ENCODE peak calls at places on chromosomes 3 and 15, in six cellular contexts. O is A549, L is HepG2, J is GM12878, N is endothelial cell of umbilical vein, H is K562. I is an unnamed sample.

GRCh38 chr3:186772886-186773417 is 10.4 kb upstream of the EIF4A2 start:
- DNase-seq in J (no peak), H (no peak), L (no peak), N (peak), O (no peak), I (peak)

GRCh38 chr3:126963261-126964190 is 19.4 kb upstream of the PLXNA1 start:
- DNase-seq in O (no peak), J (no peak), L (no peak), H (no peak), N (no peak), I (no peak)

GRCh38 chr3:48655586-48655985 is 7.1 kb downstream of the CELSR3 start:
- DNase-seq in N (no peak), J (no peak), O (no peak), H (no peak), L (no peak), I (no peak)

GRCh38 chr3:71258116-71258515 is 325.4 kb downstream of the FOXP1 start:
- DNase-seq in H (no peak), J (no peak), N (peak), O (peak), L (peak), I (no peak)

GRCh38 chr15:59224474-59224873 is 17.8 kb downstream of the LDHAL6B start:
- DNase-seq in J (no peak), L (no peak), O (no peak), H (no peak), N (peak), I (no peak)

GRCh38 chr3:190088890-190089289 is 31.8 kb downstream of the P3H2 start:
- DNase-seq in O (no peak), J (no peak), N (no peak), H (no peak), L (no peak), I (no peak)

GRCh38 chr3:185586644-185586964 is 509 bp downstream of the SENP2 start:
- DNase-seq in L (peak), H (no peak), J (no peak), N (no peak), O (peak), I (no peak)

GRCh38 chr15:81886586-81886985 is 159.2 kb downstream of the MEX3B start:
- DNase-seq in J (no peak), O (no peak), L (no peak), N (no peak), H (no peak), I (no peak)

GRCh38 chr3:154427685-154428291 is 2.2 kb downstream of the GPR149 start:
- DNase-seq in H (no peak), O (no peak), L (no peak), N (no peak), J (no peak), I (no peak)

GRCh38 chr3:192130534-192131132 is 596.7 kb downstream of the FGF12 start:
- DNase-seq in L (peak), H (peak), O (peak), N (peak), J (peak), I (peak)

GRCh38 chr3:27719306-27720003 is 2.7 kb downstream of the EOMES start:
- DNase-seq in J (no peak), H (no peak), O (no peak), N (no peak), L (no peak), I (no peak)

GRCh38 chr15:94683912-94684311 is 452.6 kb downstream of the MCTP2 start:
- DNase-seq in O (no peak), L (no peak), J (no peak), N (peak), H (no peak), I (no peak)

GRCh38 chr3:186406669-186407635 is 44.9 kb upstream of the DGKG start:
- DNase-seq in O (no peak), J (no peak), N (no peak), L (no peak), H (no peak), I (no peak)

GRCh38 chr3:189276481-189277190 is 104.9 kb downstream of the TPRG1 start:
- DNase-seq in N (no peak), H (no peak), O (no peak), J (no peak), L (no peak), I (peak)

GRCh38 chr3:129974451-129975331 is at the start of gene TRH:
- DNase-seq in O (no peak), N (no peak), H (no peak), L (no peak), J (no peak), I (no peak)

GRCh38 chr15:31352911-31353811 is 26.5 kb downstream of the KLF13 start:
- DNase-seq in J (peak), O (no peak), H (peak), L (no peak), N (peak), I (peak)

GRCh38 chr3:63791974-63792373 is 27.1 kb upstream of the C3orf49 start:
- DNase-seq in N (no peak), O (no peak), J (no peak), L (no peak), H (no peak), I (peak)

GRCh38 chr15:89490550-89491315 is 5.7 kb downstream of the RHCG start:
- DNase-seq in J (no peak), O (no peak), H (no peak), N (no peak), L (no peak), I (no peak)

GRCh38 chr3:146172586-146172985 is 11.6 kb upstream of the PLOD2 start:
- DNase-seq in J (no peak), H (no peak), O (no peak), N (no peak), L (no peak), I (no peak)

GRCh38 chr15:59329570-59330350 is 42.9 kb downstream of the MYO1E start:
- DNase-seq in J (no peak), O (peak), H (no peak), N (no peak), L (peak), I (no peak)

GRCh38 chr3:161275919-161276318 is 54.8 kb downstream of the NMD3 start:
- DNase-seq in H (no peak), J (no peak), O (no peak), N (no peak), L (no peak), I (no peak)

GRCh38 chr15:45481151-45481550 is 41.4 kb downstream of the SLC30A4 start:
- DNase-seq in L (no peak), H (no peak), N (no peak), O (no peak), J (no peak), I (no peak)

GRCh38 chr3:39146611-39147373 is 6.6 kb downstream of the CSRNP1 start:
- DNase-seq in O (peak), L (peak), N (peak), H (no peak), J (no peak), I (peak)

GRCh38 chr3:48039487-48040190 is 23.4 kb upstream of the MAP4 start:
- DNase-seq in H (no peak), J (no peak), O (peak), L (peak), N (peak), I (peak)

GRCh38 chr15:97174886-97175540 is 785.5 kb upstream of the ARRDC4 start:
- DNase-seq in O (no peak), L (no peak), J (no peak), N (no peak), H (no peak), I (peak)

GRCh38 chr15:37941779-37942178 is 7.3 kb downstream of the TMCO5A start:
- DNase-seq in L (no peak), J (no peak), O (no peak), H (no peak), N (no peak), I (no peak)

GRCh38 chr3:189372205-189372764 is 200.5 kb downstream of the TPRG1 start:
- DNase-seq in J (no peak), H (no peak), L (no peak), O (no peak), N (no peak), I (peak)

GRCh38 chr3:9994086-9994844 is 7.6 kb upstream of the EMC3 start:
- DNase-seq in L (no peak), N (no peak), O (no peak), J (no peak), H (no peak), I (no peak)

GRCh38 chr3:126908752-126909275 is 74.1 kb upstream of the PLXNA1 start:
- DNase-seq in O (no peak), J (no peak), L (no peak), H (peak), N (no peak), I (peak)

DNA sequence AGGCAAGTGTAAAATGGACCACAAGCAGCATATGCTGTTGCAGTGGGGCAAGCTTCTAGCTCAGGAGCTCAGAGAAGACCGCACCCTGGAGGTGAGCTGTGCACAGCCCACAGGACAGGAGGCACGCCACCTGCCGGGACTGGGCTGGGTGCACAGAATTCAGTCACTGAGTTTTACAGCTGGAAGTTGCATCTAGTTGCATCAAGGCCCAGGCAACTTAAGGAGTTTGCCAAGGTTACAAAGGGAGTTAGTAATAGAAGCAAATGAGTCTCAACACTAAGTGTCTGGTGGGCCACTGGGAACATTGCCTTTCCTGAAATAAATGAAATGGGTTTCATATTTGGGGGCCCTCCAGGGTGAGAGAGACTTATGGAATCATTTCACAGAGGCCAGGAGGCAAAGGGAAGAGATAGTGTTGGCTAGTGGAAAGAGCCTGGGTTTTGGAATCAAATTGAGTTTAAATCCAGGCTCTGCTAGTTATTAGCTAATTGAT is 36.0 kb upstream of the TIMP4 start:
- DNase-seq in L (peak), O (peak), N (no peak), H (peak), J (no peak), I (peak)
- TF ChIP-seq MYC in L (no peak), O (no peak), N (no peak), H (no peak), J (no peak), I (no peak)

DNA sequence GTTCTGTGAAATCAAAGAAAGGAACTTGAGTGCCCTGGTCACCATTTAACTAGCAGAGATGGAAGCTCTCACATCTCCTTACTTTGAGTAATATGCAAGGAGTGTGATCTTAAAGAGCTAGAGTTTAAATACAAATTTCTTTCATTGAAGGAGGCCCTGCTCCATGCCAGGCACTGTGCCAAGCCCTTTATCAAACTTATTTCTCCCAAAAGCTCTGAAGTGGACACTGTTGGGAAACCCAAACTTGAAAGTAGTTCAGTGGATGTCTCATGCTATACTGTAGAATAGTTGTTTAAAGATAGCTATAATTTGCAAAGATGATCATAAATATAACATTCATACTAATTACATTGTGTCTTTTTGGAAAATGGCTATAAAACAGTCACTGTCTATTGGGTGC is 17.1 kb downstream of the GALNT15 start:
- DNase-seq in N (no peak), O (no peak), J (no peak), H (no peak), L (no peak), I (no peak)
- TF ChIP-seq MYC in N (no peak), O (no peak), J (no peak), H (no peak), L (no peak), I (no peak)

GRCh38 chr3:111369953-111370352 is 172.0 kb upstream of the CD96 start:
- DNase-seq in O (no peak), H (no peak), J (no peak), L (no peak), N (no peak), I (no peak)

GRCh38 chr3:111373861-111374260 is 168.1 kb upstream of the CD96 start:
- DNase-seq in O (no peak), L (no peak), J (no peak), N (no peak), H (no peak), I (no peak)

GRCh38 chr3:111373239-111373638 is 168.8 kb upstream of the CD96 start:
- DNase-seq in L (no peak), N (no peak), H (no peak), J (no peak), O (no peak), I (no peak)

GRCh38 chr3:111362286-111363009 is 179.5 kb upstream of the CD96 start:
- DNase-seq in O (no peak), J (no peak), N (no peak), H (no peak), L (no peak), I (no peak)

DNA sequence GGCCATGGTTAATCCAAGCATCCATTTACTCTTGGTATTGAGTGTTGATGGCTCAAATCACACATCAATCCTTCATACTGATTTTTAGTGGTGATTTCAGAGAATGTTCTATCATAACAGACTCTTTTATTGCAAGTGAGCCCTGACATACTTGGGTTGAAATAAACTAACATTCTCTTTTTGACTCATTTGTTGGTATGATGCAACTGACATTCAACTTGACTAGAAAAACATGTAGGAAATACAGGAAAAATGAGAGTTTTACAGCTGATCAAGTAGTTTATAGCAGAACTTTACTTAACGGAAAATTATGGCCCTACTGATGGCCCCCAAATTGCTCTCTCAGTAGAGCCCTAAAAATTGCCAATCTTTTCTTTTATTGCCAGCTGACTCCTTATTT is 173.9 kb upstream of the CD96 start:
- DNase-seq in J (no peak), H (no peak), L (no peak), N (no peak), O (no peak), I (no peak)
- TF ChIP-seq MYC in J (no peak), H (no peak), L (no peak), N (no peak), O (no peak), I (no peak)

DNA sequence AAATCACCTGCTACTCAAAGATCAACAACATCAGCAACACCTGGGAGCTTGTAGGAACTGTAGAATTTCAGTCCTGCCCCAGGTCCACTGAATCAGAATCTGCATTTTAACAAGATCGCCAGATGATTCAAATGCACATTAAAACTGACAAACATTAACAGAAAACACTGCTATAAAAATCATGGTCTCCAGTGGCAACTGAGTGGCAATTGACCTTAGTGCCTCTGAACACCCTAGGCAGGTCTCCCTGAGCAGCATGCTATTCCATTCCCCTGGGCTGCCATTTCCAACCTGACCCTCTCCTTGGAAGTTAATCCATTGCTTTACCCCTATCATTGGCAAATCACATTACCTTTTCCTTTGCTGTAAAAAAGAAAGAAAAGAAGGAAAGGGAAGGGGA is 23.0 kb upstream of the TOP2B start:
- DNase-seq in H (no peak), N (no peak), O (no peak), L (no peak), J (no peak), I (no peak)
- TF ChIP-seq MYC in H (no peak), N (no peak), O (no peak), L (no peak), J (no peak), I (no peak)

DNA sequence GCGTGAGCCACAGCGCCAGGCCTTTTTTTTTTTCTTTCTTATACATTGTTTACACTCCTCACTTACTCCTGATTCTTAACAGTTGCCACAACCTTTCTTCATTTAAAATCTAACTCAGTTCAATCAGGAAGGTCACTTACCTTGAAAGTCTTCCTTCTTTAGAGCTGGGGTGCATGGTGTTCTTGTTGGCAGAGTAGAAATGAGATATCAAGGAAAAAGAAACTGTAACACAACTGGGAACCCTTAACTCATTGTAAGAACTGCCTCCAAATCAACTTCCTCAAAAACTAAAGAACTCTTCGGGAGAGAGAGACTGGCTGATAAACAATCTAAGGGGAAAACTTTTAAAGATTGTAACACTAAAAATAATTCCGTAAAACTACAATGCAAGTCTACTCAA is 1.4 kb upstream of the APPL1 start:
- DNase-seq in N (no peak), H (no peak), L (no peak), J (no peak), O (no peak), I (peak)
- TF ChIP-seq MYC in N (no peak), H (no peak), L (no peak), J (no peak), O (no peak), I (no peak)

GRCh38 chr3:182999767-183000166 is 19.4 kb upstream of the DCUN1D1 start:
- DNase-seq in O (no peak), H (no peak), L (no peak), J (no peak), N (no peak), I (no peak)
- TF ChIP-seq MYC in O (no peak), H (no peak), L (no peak), J (no peak), N (no peak), I (no peak)

DNA sequence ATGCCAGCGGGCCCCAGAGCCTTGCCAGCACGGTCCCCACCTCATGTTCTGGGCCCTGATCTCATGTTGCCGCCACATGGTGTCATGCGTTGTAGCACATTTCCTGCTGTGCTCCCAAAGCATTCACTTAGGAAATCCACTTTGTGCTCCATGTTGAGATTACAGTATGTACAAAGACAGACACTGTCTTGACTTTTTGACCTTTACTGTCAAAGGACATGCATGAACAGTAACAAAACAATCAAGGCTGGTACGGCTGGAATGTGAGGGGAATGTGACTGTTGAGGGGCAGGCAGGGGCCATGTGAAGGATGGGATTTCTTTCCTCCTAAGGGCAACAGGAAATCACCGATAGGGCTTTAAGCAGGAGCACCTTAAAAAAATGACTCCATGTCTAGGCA is 53.3 kb upstream of the RPL32 start:
- DNase-seq in J (no peak), O (no peak), H (no peak), N (no peak), L (peak), I (no peak)
- TF ChIP-seq MYC in J (no peak), O (no peak), H (no peak), N (no peak), L (no peak), I (no peak)